ENCODE peak calls at places on chromosome 16, in six cellular contexts. F is activated CD8-positive, alpha-beta memory T cell treated with anti-CD3 and anti-CD28 coated beads for 24 hours; V is lower leg skin; G is effector CD4-positive, alpha-beta T cell; P is HTR-8/SVneo; Y is stimulated activated CD8-positive, alpha-beta memory T cell treated with anti-CD3 and anti-CD28 coated beads, Interleukin-7, amount 100 ng/mL, for 24 hours. E is an unnamed sample.

GRCh38 chr16:11212819-11213196 is 43.2 kb downstream of the SOCS1 start:
- DNase-seq in F (no peak), V (no peak), G (no peak), P (no peak), Y (no peak), E (no peak)

GRCh38 chr16:15754821-15755534 is 101.8 kb downstream of the MYH11 start:
- DNase-seq in F (no peak), V (no peak), G (no peak), P (no peak), Y (no peak), E (no peak)

GRCh38 chr16:55539049-55539448 is 27.4 kb upstream of the CAPNS2 start:
- DNase-seq in F (no peak), V (no peak), G (no peak), P (no peak), Y (no peak), E (no peak)

GRCh38 chr16:66130296-66130910 is 236.1 kb upstream of the CDH5 start:
- DNase-seq in F (no peak), V (no peak), G (no peak), P (peak; percentile 54), Y (no peak), E (no peak)

GRCh38 chr16:80489173-80489572 is 51.6 kb upstream of the DYNLRB2 start:
- DNase-seq in F (no peak), V (no peak), G (no peak), P (no peak), Y (no peak), E (no peak)

GRCh38 chr16:30369091-30369937 is 980 bp downstream of the TBC1D10B start:
- DNase-seq in F (peak; percentile 69), V (no peak), G (no peak), P (no peak), Y (no peak), E (no peak)

GRCh38 chr16:11347831-11348230 is 2.6 kb downstream of the RMI2 start:
- DNase-seq in F (no peak), V (no peak), G (no peak), P (no peak), Y (no peak), E (no peak)

GRCh38 chr16:65510241-65510640 is 388.4 kb upstream of the CDH11 start:
- DNase-seq in F (no peak), V (no peak), G (no peak), P (no peak), Y (no peak), E (no peak)